ENCODE peak calls at places on chromosomes 2 and 18, in nine cellular contexts. One of them, this sample, is unnamed.

GRCh38 chr2:65199891-65200290 is 27.7 kb upstream of the ACTR2 start:
- DNase-seq in body of pancreas: no peak
- DNase-seq in A549: no peak
- DNase-seq in SJSA1: no peak
- DNase-seq in right lobe of liver: no peak
- DNase-seq in tibial nerve: no peak
- DNase-seq in HAP-1: no peak
- DNase-seq in osteoblast: no peak
- DNase-seq in psoas muscle: no peak
- DNase-seq in this sample: no peak

GRCh38 chr18:37481058-37481457 is 84.5 kb downstream of the CELF4 start:
- DNase-seq in body of pancreas: no peak
- DNase-seq in HAP-1: no peak
- DNase-seq in osteoblast: no peak
- DNase-seq in SJSA1: no peak
- DNase-seq in psoas muscle: no peak
- DNase-seq in tibial nerve: no peak
- DNase-seq in right lobe of liver: no peak
- DNase-seq in A549: no peak
- DNase-seq in this sample: no peak

GRCh38 chr2:85675427-85675826 is 7.4 kb upstream of the SFTPB start:
- DNase-seq in SJSA1: no peak
- DNase-seq in body of pancreas: no peak
- DNase-seq in HAP-1: no peak
- DNase-seq in A549: no peak
- DNase-seq in osteoblast: no peak
- DNase-seq in right lobe of liver: no peak
- DNase-seq in psoas muscle: no peak
- DNase-seq in tibial nerve: no peak
- DNase-seq in this sample: no peak

GRCh38 chr2:234453216-234453615 is 43.7 kb downstream of the ARL4C start:
- DNase-seq in SJSA1: no peak
- DNase-seq in psoas muscle: no peak
- DNase-seq in right lobe of liver: no peak
- DNase-seq in body of pancreas: no peak
- DNase-seq in HAP-1: no peak
- DNase-seq in tibial nerve: no peak
- DNase-seq in A549: no peak
- DNase-seq in osteoblast: no peak
- DNase-seq in this sample: no peak

GRCh38 chr2:166410828-166411472 is 35.2 kb upstream of the SCN9A start:
- DNase-seq in psoas muscle: no peak
- DNase-seq in A549: peak
- DNase-seq in right lobe of liver: no peak
- DNase-seq in SJSA1: peak
- DNase-seq in body of pancreas: no peak
- DNase-seq in tibial nerve: no peak
- DNase-seq in HAP-1: no peak
- DNase-seq in osteoblast: peak
- DNase-seq in this sample: no peak

GRCh38 chr2:31387850-31388249 is 26.7 kb downstream of the XDH start:
- DNase-seq in psoas muscle: no peak
- DNase-seq in A549: peak
- DNase-seq in right lobe of liver: no peak
- DNase-seq in osteoblast: no peak
- DNase-seq in body of pancreas: no peak
- DNase-seq in SJSA1: no peak
- DNase-seq in tibial nerve: no peak
- DNase-seq in HAP-1: no peak
- DNase-seq in this sample: peak

GRCh38 chr2:201358684-201359083 is 1.5 kb upstream of the FLACC1 start:
- DNase-seq in osteoblast: peak
- DNase-seq in body of pancreas: no peak
- DNase-seq in HAP-1: no peak
- DNase-seq in psoas muscle: no peak
- DNase-seq in tibial nerve: no peak
- DNase-seq in right lobe of liver: no peak
- DNase-seq in SJSA1: peak
- DNase-seq in A549: peak
- DNase-seq in this sample: no peak

GRCh38 chr18:49250819-49251388 is 209.5 kb downstream of the DYM start:
- DNase-seq in body of pancreas: no peak
- DNase-seq in tibial nerve: no peak
- DNase-seq in osteoblast: no peak
- DNase-seq in right lobe of liver: no peak
- DNase-seq in SJSA1: peak
- DNase-seq in A549: peak
- DNase-seq in HAP-1: peak
- DNase-seq in psoas muscle: no peak
- DNase-seq in this sample: peak

GRCh38 chr2:46350030-46350699 is 53.0 kb downstream of the EPAS1 start:
- DNase-seq in A549: no peak
- DNase-seq in body of pancreas: no peak
- DNase-seq in osteoblast: no peak
- DNase-seq in right lobe of liver: no peak
- DNase-seq in HAP-1: no peak
- DNase-seq in tibial nerve: no peak
- DNase-seq in SJSA1: no peak
- DNase-seq in psoas muscle: no peak
- DNase-seq in this sample: no peak

GRCh38 chr2:162025121-162025911 is 48.7 kb downstream of the DPP4 start:
- DNase-seq in tibial nerve: no peak
- DNase-seq in right lobe of liver: no peak
- DNase-seq in SJSA1: no peak
- DNase-seq in HAP-1: no peak
- DNase-seq in psoas muscle: no peak
- DNase-seq in body of pancreas: no peak
- DNase-seq in osteoblast: peak
- DNase-seq in A549: no peak
- DNase-seq in this sample: no peak

GRCh38 chr2:236445678-236446077 is 123.9 kb upstream of the ACKR3 start:
- DNase-seq in body of pancreas: no peak
- DNase-seq in SJSA1: no peak
- DNase-seq in A549: no peak
- DNase-seq in HAP-1: no peak
- DNase-seq in osteoblast: peak
- DNase-seq in right lobe of liver: no peak
- DNase-seq in psoas muscle: no peak
- DNase-seq in tibial nerve: no peak
- DNase-seq in this sample: no peak

GRCh38 chr18:6885992-6886823 is 156.7 kb downstream of the ARHGAP28 start:
- DNase-seq in osteoblast: no peak
- DNase-seq in HAP-1: peak
- DNase-seq in tibial nerve: no peak
- DNase-seq in psoas muscle: no peak
- DNase-seq in body of pancreas: peak
- DNase-seq in right lobe of liver: no peak
- DNase-seq in SJSA1: peak
- DNase-seq in A549: peak
- DNase-seq in this sample: peak

GRCh38 chr2:190105554-190105953 is 43.0 kb upstream of the MSTN start:
- DNase-seq in A549: no peak
- DNase-seq in body of pancreas: no peak
- DNase-seq in SJSA1: no peak
- DNase-seq in psoas muscle: no peak
- DNase-seq in HAP-1: no peak
- DNase-seq in right lobe of liver: no peak
- DNase-seq in osteoblast: no peak
- DNase-seq in tibial nerve: no peak
- DNase-seq in this sample: no peak

GRCh38 chr2:177783835-177784448 is 288.6 kb downstream of the PDE11A start:
- DNase-seq in HAP-1: no peak
- DNase-seq in psoas muscle: no peak
- DNase-seq in A549: no peak
- DNase-seq in SJSA1: peak
- DNase-seq in osteoblast: peak
- DNase-seq in body of pancreas: no peak
- DNase-seq in right lobe of liver: no peak
- DNase-seq in tibial nerve: no peak
- DNase-seq in this sample: no peak

GRCh38 chr2:203759692-203760365 is 53.4 kb downstream of the CD28 start:
- DNase-seq in body of pancreas: no peak
- DNase-seq in SJSA1: peak
- DNase-seq in right lobe of liver: no peak
- DNase-seq in tibial nerve: no peak
- DNase-seq in psoas muscle: no peak
- DNase-seq in osteoblast: peak
- DNase-seq in A549: peak
- DNase-seq in HAP-1: no peak
- DNase-seq in this sample: no peak

GRCh38 chr2:3535794-3536681 is 16.7 kb upstream of the ADI1 start:
- DNase-seq in HAP-1: no peak
- DNase-seq in osteoblast: peak
- DNase-seq in A549: peak
- DNase-seq in body of pancreas: peak
- DNase-seq in right lobe of liver: peak
- DNase-seq in SJSA1: peak
- DNase-seq in tibial nerve: peak
- DNase-seq in psoas muscle: peak
- DNase-seq in this sample: peak

GRCh38 chr2:224957540-224958465 is 84.5 kb downstream of the DOCK10 start:
- DNase-seq in HAP-1: no peak
- DNase-seq in right lobe of liver: no peak
- DNase-seq in body of pancreas: no peak
- DNase-seq in tibial nerve: no peak
- DNase-seq in osteoblast: peak
- DNase-seq in SJSA1: no peak
- DNase-seq in A549: no peak
- DNase-seq in psoas muscle: no peak
- DNase-seq in this sample: no peak
- H3K4me3 ChIP-seq in HAP-1: no peak
- H3K4me3 ChIP-seq in right lobe of liver: no peak
- H3K4me3 ChIP-seq in body of pancreas: no peak
- H3K4me3 ChIP-seq in tibial nerve: no peak
- H3K4me3 ChIP-seq in osteoblast: no peak
- H3K4me3 ChIP-seq in SJSA1: no peak
- H3K4me3 ChIP-seq in A549: no peak
- H3K4me3 ChIP-seq in psoas muscle: no peak
- H3K4me3 ChIP-seq in this sample: no peak

GRCh38 chr18:13613099-13613498 is 113.3 kb downstream of the FAM210A start:
- DNase-seq in tibial nerve: no peak
- DNase-seq in HAP-1: no peak
- DNase-seq in body of pancreas: no peak
- DNase-seq in psoas muscle: no peak
- DNase-seq in osteoblast: peak
- DNase-seq in A549: no peak
- DNase-seq in right lobe of liver: no peak
- DNase-seq in SJSA1: no peak
- DNase-seq in this sample: no peak
- H3K4me3 ChIP-seq in tibial nerve: peak
- H3K4me3 ChIP-seq in HAP-1: no peak
- H3K4me3 ChIP-seq in body of pancreas: no peak
- H3K4me3 ChIP-seq in psoas muscle: no peak
- H3K4me3 ChIP-seq in osteoblast: no peak
- H3K4me3 ChIP-seq in A549: no peak
- H3K4me3 ChIP-seq in right lobe of liver: no peak
- H3K4me3 ChIP-seq in SJSA1: no peak
- H3K4me3 ChIP-seq in this sample: no peak

DNA sequence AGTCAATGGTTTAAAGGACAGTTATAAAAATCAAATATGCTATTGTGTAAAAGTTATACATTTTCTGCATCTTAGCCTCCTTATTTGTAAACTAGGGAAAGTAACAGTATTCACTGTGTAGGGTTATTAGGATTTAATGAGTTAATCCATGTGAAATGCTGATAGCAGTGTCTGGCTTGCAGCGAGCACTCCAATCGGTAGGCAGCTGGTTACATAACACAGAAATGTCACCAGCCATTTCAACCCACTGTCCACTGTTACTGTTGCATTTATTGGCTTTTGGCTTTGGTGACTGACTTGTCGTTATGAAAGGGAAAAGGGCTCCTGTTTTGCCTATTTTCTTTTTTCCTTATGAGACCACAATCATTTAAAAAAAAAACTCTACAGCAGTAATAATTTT is 38.9 kb downstream of the ID2 start:
- DNase-seq in right lobe of liver: no peak
- DNase-seq in body of pancreas: no peak
- DNase-seq in tibial nerve: no peak
- DNase-seq in SJSA1: no peak
- DNase-seq in A549: no peak
- DNase-seq in osteoblast: peak
- DNase-seq in psoas muscle: no peak
- DNase-seq in HAP-1: no peak
- DNase-seq in this sample: no peak
- H3K4me3 ChIP-seq in right lobe of liver: no peak
- H3K4me3 ChIP-seq in body of pancreas: no peak
- H3K4me3 ChIP-seq in tibial nerve: no peak
- H3K4me3 ChIP-seq in SJSA1: no peak
- H3K4me3 ChIP-seq in A549: no peak
- H3K4me3 ChIP-seq in osteoblast: no peak
- H3K4me3 ChIP-seq in psoas muscle: no peak
- H3K4me3 ChIP-seq in HAP-1: no peak
- H3K4me3 ChIP-seq in this sample: no peak

GRCh38 chr2:121490734-121491133 is 39.9 kb upstream of the RNU4ATAC start:
- DNase-seq in body of pancreas: no peak
- DNase-seq in A549: no peak
- DNase-seq in psoas muscle: no peak
- DNase-seq in HAP-1: peak
- DNase-seq in SJSA1: no peak
- DNase-seq in tibial nerve: no peak
- DNase-seq in osteoblast: no peak
- DNase-seq in right lobe of liver: no peak
- DNase-seq in this sample: no peak

GRCh38 chr2:121486191-121486590 is 44.5 kb upstream of the RNU4ATAC start:
- DNase-seq in right lobe of liver: no peak
- DNase-seq in SJSA1: no peak
- DNase-seq in body of pancreas: no peak
- DNase-seq in HAP-1: no peak
- DNase-seq in osteoblast: no peak
- DNase-seq in A549: no peak
- DNase-seq in tibial nerve: no peak
- DNase-seq in psoas muscle: no peak
- DNase-seq in this sample: no peak

GRCh38 chr2:121491566-121491965 is 39.1 kb upstream of the RNU4ATAC start:
- DNase-seq in HAP-1: no peak
- DNase-seq in SJSA1: no peak
- DNase-seq in right lobe of liver: no peak
- DNase-seq in tibial nerve: no peak
- DNase-seq in body of pancreas: no peak
- DNase-seq in osteoblast: no peak
- DNase-seq in A549: no peak
- DNase-seq in psoas muscle: no peak
- DNase-seq in this sample: no peak

GRCh38 chr2:121489944-121490585 is 40.6 kb upstream of the RNU4ATAC start:
- DNase-seq in osteoblast: no peak
- DNase-seq in SJSA1: no peak
- DNase-seq in right lobe of liver: no peak
- DNase-seq in tibial nerve: no peak
- DNase-seq in psoas muscle: no peak
- DNase-seq in HAP-1: no peak
- DNase-seq in A549: no peak
- DNase-seq in body of pancreas: no peak
- DNase-seq in this sample: no peak

DNA sequence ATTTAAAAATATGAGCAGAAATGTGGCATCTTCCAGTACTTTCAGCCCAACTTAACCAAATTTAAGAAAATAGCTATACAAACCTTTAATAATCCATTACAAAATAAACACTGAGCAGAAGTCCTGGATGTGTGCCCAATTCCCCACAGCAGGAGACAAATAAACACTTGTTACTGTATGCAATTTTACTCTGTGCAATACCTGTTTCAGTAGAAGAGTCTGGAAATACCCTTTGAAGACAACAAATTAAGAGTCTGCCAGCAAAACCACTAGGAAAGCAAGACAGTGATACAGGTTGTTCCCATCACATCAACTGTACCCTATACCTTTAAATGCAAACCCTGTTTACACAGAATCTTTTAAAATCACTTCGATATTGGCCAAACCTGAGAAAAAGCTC is 41.4 kb upstream of the RNU4ATAC start:
- DNase-seq in osteoblast: no peak
- DNase-seq in HAP-1: no peak
- DNase-seq in SJSA1: no peak
- DNase-seq in A549: peak
- DNase-seq in psoas muscle: no peak
- DNase-seq in body of pancreas: peak
- DNase-seq in right lobe of liver: peak
- DNase-seq in tibial nerve: no peak
- DNase-seq in this sample: no peak
- H3K4me3 ChIP-seq in osteoblast: no peak
- H3K4me3 ChIP-seq in HAP-1: no peak
- H3K4me3 ChIP-seq in SJSA1: no peak
- H3K4me3 ChIP-seq in A549: no peak
- H3K4me3 ChIP-seq in psoas muscle: no peak
- H3K4me3 ChIP-seq in body of pancreas: no peak
- H3K4me3 ChIP-seq in right lobe of liver: no peak
- H3K4me3 ChIP-seq in tibial nerve: no peak
- H3K4me3 ChIP-seq in this sample: no peak